ENCODE peak calls at places on chromosomes 7 and 10, in five cellular contexts. X is upper lobe of right lung, U is HCT116, L is cardiac muscle cell, O is WTC11. R is an unnamed sample.

GRCh38 chr10:91313761-91314520 is 93.5 kb downstream of the PCGF5 start:
- DNase-seq in X (no peak), U (no peak), L (peak; percentile 67), O (no peak), R (no peak)

GRCh38 chr7:140667476-140667875 is 5.3 kb upstream of the ADCK2 start:
- DNase-seq in X (no peak), U (no peak), L (no peak), O (no peak), R (no peak)

GRCh38 chr7:41731486-41732278 is 28.8 kb upstream of the INHBA start:
- DNase-seq in X (no peak), U (no peak), L (no peak), O (no peak), R (no peak)

GRCh38 chr10:17075510-17075909 is 54.1 kb downstream of the CUBN start:
- DNase-seq in X (no peak), U (no peak), L (peak; percentile 95), O (no peak), R (no peak)

GRCh38 chr7:158282461-158283001 is 305.1 kb downstream of the PTPRN2 start:
- DNase-seq in X (peak; percentile 32), U (no peak), L (no peak), O (no peak), R (no peak)

GRCh38 chr7:154423219-154423618 is 371.0 kb downstream of the DPP6 start:
- DNase-seq in X (no peak), U (no peak), L (no peak), O (no peak), R (no peak)

GRCh38 chr10:132684164-132684891 is 101.6 kb downstream of the NKX6-2 start:
- DNase-seq in X (peak; percentile 28), U (no peak), L (no peak), O (peak; percentile 5), R (peak; percentile 81)

GRCh38 chr7:90705391-90706066 is 109.4 kb downstream of the CDK14 start:
- DNase-seq in X (no peak), U (no peak), L (no peak), O (no peak), R (no peak)

GRCh38 chr10:124012583-124012982 is 80.8 kb downstream of the CHST15 start:
- DNase-seq in X (no peak), U (no peak), L (no peak), O (no peak), R (no peak)

GRCh38 chr7:86978804-86979506 is 80.5 kb downstream of the ELAPOR2 start:
- DNase-seq in X (no peak), U (no peak), L (no peak), O (no peak), R (peak; percentile 15)

GRCh38 chr7:37927739-37928444 is 7.5 kb downstream of the EPDR1 start:
- DNase-seq in X (no peak), U (no peak), L (peak; percentile 48), O (no peak), R (no peak)

GRCh38 chr7:129363-130221 is 62.8 kb upstream of the FAM20C start:
- DNase-seq in X (no peak), U (no peak), L (peak; percentile 81), O (no peak), R (no peak)

GRCh38 chr7:32774411-32774970 is 117.1 kb downstream of the KBTBD2 start:
- DNase-seq in X (no peak), U (no peak), L (no peak), O (no peak), R (no peak)

GRCh38 chr10:1153805-1154351 is 97.7 kb downstream of the WDR37 start:
- DNase-seq in X (peak; percentile 42), U (no peak), L (no peak), O (no peak), R (no peak)

GRCh38 chr7:121279060-121279620 is 49.7 kb upstream of the WNT16 start:
- DNase-seq in X (no peak), U (no peak), L (no peak), O (no peak), R (peak; percentile 25)

GRCh38 chr10:129754211-129755050 is 209.6 kb downstream of the EBF3 start:
- DNase-seq in X (no peak), U (no peak), L (no peak), O (no peak), R (no peak)

GRCh38 chr7:69577221-69577620 is 21.1 kb upstream of the AUTS2 start:
- DNase-seq in X (no peak), U (no peak), L (peak; percentile 55), O (no peak), R (no peak)

GRCh38 chr7:29447828-29448227 is 115.8 kb upstream of the PRR15 start:
- DNase-seq in X (no peak), U (no peak), L (peak; percentile 39), O (no peak), R (no peak)
- TF ChIP-seq CTCF in X (no peak), U (no peak), L (no peak), O (no peak), R (no peak)

GRCh38 chr7:30445770-30446169 is 32.8 kb downstream of the NOD1 start:
- DNase-seq in X (peak; percentile 89), U (no peak), L (peak; percentile 90), O (peak; percentile 52), R (peak; percentile 89)
- TF ChIP-seq CTCF in X (peak; percentile 54), U (no peak), L (peak; percentile 55), O (no peak), R (no peak)

GRCh38 chr10:44287408-44287807 is 97.5 kb downstream of the CXCL12 start:
- DNase-seq in X (no peak), U (no peak), L (no peak), O (no peak), R (no peak)
- TF ChIP-seq CTCF in X (no peak), U (no peak), L (no peak), O (no peak), R (no peak)

DNA sequence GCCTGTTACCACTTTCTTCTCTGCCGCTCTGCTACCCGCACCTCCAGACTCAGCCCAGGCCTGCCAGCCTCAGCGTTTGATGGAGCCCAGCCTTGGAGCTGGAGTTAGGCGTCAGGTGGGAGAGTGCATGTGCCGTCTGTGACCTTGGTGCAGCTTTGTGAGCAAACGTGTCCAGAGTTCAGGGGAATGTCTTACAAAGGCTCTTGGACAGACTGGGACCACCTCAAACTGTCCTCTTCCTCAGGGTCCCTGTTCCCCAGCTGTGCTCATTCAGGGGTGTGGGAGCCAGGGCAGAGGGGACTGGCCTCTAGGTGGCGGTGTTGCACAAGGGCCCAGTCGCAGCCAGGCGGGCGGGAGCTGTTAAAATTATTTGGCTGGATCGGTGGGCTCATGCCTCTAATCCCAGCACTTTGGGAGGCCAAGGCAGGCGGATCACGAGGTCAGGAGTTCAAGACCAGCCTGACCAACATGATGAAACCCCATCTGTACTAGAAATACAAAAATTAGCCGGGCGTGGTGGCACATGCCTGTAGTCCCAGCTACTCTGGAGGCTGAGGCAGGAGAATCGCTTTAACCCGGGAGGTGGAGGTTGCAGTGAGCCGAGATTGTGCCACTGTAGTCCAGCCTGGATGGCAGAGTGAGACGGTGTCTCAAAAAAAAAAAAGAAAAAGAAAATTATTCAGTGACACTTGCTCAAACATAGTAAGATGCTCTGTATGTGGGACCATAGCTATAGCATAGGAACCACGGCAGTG is 89.2 kb downstream of the ADCY1 start:
- DNase-seq in X (no peak), U (peak; percentile 7), L (peak; percentile 33), O (peak; percentile 78), R (peak; percentile 43)
- TF ChIP-seq CTCF in X (peak; percentile 73), U (peak; percentile 88), L (peak; percentile 77), O (peak; percentile 82), R (peak; percentile 55)

GRCh38 chr7:149282331-149282655 is 20.3 kb downstream of the ZNF783 start:
- DNase-seq in X (no peak), U (no peak), L (no peak), O (no peak), R (no peak)

GRCh38 chr7:149284343-149284742 is 22.3 kb downstream of the ZNF783 start:
- DNase-seq in X (no peak), U (no peak), L (no peak), O (no peak), R (peak; percentile 60)

GRCh38 chr7:149281508-149282330 is 19.7 kb downstream of the ZNF783 start:
- DNase-seq in X (no peak), U (no peak), L (no peak), O (no peak), R (no peak)

GRCh38 chr7:149284850-149285580 is 23.0 kb downstream of the ZNF783 start:
- DNase-seq in X (peak; percentile 98), U (peak; percentile 64), L (peak; percentile 90), O (peak; percentile 99), R (peak; percentile 98)

GRCh38 chr7:149283321-149283720 is 21.3 kb downstream of the ZNF783 start:
- DNase-seq in X (no peak), U (no peak), L (no peak), O (no peak), R (no peak)
- TF ChIP-seq CTCF in X (no peak), U (no peak), L (no peak), O (no peak), R (no peak)

DNA sequence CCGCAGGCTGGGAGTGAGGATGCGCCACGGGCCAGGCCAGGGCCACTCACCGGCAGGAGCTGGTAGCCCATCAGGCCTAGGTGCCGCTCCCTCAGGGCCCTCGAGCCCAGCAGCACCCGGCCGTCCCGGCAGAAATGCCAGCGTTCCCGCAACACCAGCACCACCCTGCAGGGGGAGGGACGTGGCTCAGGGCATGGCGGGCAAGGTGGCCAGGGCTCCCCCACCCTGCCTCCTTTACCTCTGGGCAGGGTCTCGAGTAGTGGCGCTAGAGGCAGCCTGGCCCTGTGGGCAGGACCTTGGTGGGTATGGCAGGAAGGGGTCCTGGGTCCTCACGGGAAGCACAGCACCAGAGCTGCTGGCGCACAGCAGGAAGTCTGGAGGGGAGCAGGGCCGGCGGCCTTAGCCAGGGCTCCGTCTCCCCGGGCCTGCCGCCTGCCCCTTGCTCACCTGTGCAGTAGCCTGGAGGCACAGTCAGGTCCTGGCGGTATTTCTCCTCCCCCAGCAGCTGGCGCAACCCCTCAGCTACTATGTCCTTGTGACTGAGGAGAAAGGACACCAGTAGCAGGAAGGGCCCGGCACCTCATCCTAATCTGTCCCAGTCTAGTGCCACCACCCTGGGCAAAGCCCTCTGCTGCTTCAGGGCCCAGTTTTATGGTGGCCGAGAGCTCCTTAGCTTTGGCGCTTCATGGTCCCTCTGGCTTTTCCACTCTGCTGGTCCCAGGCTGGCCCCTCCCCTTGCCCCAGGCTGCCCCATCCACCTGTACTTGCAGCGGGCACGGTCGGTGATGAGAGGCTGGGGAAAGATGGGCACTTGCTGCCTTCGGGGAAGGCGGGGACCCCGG is 3.5 kb downstream of the FASTK start:
- DNase-seq in X (peak; percentile 65), U (no peak), L (peak; percentile 21), O (peak; percentile 83), R (no peak)
- TF ChIP-seq CTCF in X (no peak), U (peak; percentile 62), L (peak; percentile 33), O (peak; percentile 45), R (peak; percentile 50)

DNA sequence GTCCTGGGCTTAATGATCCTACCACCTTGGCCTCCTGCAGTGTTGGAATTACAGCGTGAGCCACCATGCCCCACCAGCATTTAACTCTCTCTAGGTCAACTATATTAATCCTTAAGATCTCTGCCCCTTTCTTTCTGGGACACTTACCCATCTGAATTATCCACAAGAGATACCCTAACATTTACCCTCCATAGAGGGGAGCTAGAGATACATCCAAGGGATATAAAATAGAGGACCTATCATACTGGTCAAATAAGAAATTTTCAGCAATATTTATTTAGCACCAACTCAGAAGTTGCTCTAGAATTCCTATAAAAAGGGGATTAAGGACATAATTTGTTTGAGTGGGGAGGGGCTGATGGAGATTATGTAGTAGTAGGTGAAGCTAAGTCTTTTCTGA is 96.5 kb downstream of the OTUD1 start:
- DNase-seq in X (no peak), U (no peak), L (no peak), O (no peak), R (no peak)
- TF ChIP-seq CTCF in X (peak; percentile 14), U (peak; percentile 4), L (no peak), O (no peak), R (no peak)

GRCh38 chr10:113454341-113455061 is 98.4 kb upstream of the HABP2 start:
- DNase-seq in X (peak; percentile 79), U (peak; percentile 31), L (peak; percentile 51), O (peak; percentile 84), R (peak; percentile 45)
- TF ChIP-seq CTCF in X (peak; percentile 77), U (peak; percentile 96), L (peak; percentile 72), O (peak; percentile 54), R (peak; percentile 59)

R was measured in activated CD8-positive, alpha-beta T cell treated with anti-CD3 and anti-CD28 coated beads for 36 hours.